ENCODE peak calls at places on chromosomes 7 and 10, in eight cellular contexts. One of them, this sample, is unnamed.

GRCh38 chr7:128221929-128222403 is 19.1 kb upstream of the LEP start:
- DNase-seq in left kidney: peak
- DNase-seq in activated T-cell treated with anti-CD3 and anti-CD28 coated beads for 24 hours: no peak
- DNase-seq in psoas muscle: no peak
- DNase-seq in cardiac fibroblast: peak
- DNase-seq in AG04450: no peak
- DNase-seq in HuH-7.5: no peak
- DNase-seq in ACHN: peak
- DNase-seq in this sample: peak

GRCh38 chr7:114345494-114345893 is 69.1 kb upstream of the FOXP2 start:
- DNase-seq in cardiac fibroblast: peak
- DNase-seq in psoas muscle: no peak
- DNase-seq in HuH-7.5: no peak
- DNase-seq in ACHN: peak
- DNase-seq in left kidney: no peak
- DNase-seq in activated T-cell treated with anti-CD3 and anti-CD28 coated beads for 24 hours: no peak
- DNase-seq in AG04450: no peak
- DNase-seq in this sample: peak

GRCh38 chr7:74164985-74165456 is 9.1 kb upstream of the EIF4H start:
- DNase-seq in AG04450: no peak
- DNase-seq in ACHN: peak
- DNase-seq in HuH-7.5: no peak
- DNase-seq in cardiac fibroblast: peak
- DNase-seq in activated T-cell treated with anti-CD3 and anti-CD28 coated beads for 24 hours: no peak
- DNase-seq in left kidney: peak
- DNase-seq in psoas muscle: no peak
- DNase-seq in this sample: no peak

GRCh38 chr10:97861924-97862323 is 12.3 kb downstream of the GOLGA7B start:
- DNase-seq in AG04450: no peak
- DNase-seq in activated T-cell treated with anti-CD3 and anti-CD28 coated beads for 24 hours: no peak
- DNase-seq in HuH-7.5: peak
- DNase-seq in ACHN: peak
- DNase-seq in left kidney: peak
- DNase-seq in cardiac fibroblast: no peak
- DNase-seq in psoas muscle: no peak
- DNase-seq in this sample: no peak

GRCh38 chr10:95430231-95430951 is 130.8 kb downstream of the SORBS1 start:
- DNase-seq in ACHN: peak
- DNase-seq in cardiac fibroblast: peak
- DNase-seq in left kidney: peak
- DNase-seq in AG04450: peak
- DNase-seq in HuH-7.5: peak
- DNase-seq in psoas muscle: no peak
- DNase-seq in activated T-cell treated with anti-CD3 and anti-CD28 coated beads for 24 hours: peak
- DNase-seq in this sample: peak

GRCh38 chr10:125146791-125147604 is 13.4 kb downstream of the CTBP2 start:
- DNase-seq in psoas muscle: no peak
- DNase-seq in AG04450: no peak
- DNase-seq in ACHN: peak
- DNase-seq in cardiac fibroblast: peak
- DNase-seq in activated T-cell treated with anti-CD3 and anti-CD28 coated beads for 24 hours: no peak
- DNase-seq in left kidney: peak
- DNase-seq in HuH-7.5: no peak
- DNase-seq in this sample: peak

GRCh38 chr7:106639476-106640334 is 21.3 kb downstream of the CCDC71L start:
- DNase-seq in ACHN: no peak
- DNase-seq in HuH-7.5: no peak
- DNase-seq in left kidney: no peak
- DNase-seq in AG04450: no peak
- DNase-seq in activated T-cell treated with anti-CD3 and anti-CD28 coated beads for 24 hours: no peak
- DNase-seq in cardiac fibroblast: no peak
- DNase-seq in psoas muscle: no peak
- DNase-seq in this sample: no peak

GRCh38 chr10:95831515-95831914 is 75.6 kb downstream of the ENTPD1 start:
- DNase-seq in AG04450: no peak
- DNase-seq in activated T-cell treated with anti-CD3 and anti-CD28 coated beads for 24 hours: no peak
- DNase-seq in HuH-7.5: no peak
- DNase-seq in cardiac fibroblast: no peak
- DNase-seq in left kidney: no peak
- DNase-seq in ACHN: no peak
- DNase-seq in psoas muscle: no peak
- DNase-seq in this sample: no peak

GRCh38 chr10:131041361-131041916 is 270.1 kb downstream of the TCERG1L start:
- DNase-seq in HuH-7.5: no peak
- DNase-seq in ACHN: no peak
- DNase-seq in AG04450: no peak
- DNase-seq in psoas muscle: no peak
- DNase-seq in left kidney: no peak
- DNase-seq in activated T-cell treated with anti-CD3 and anti-CD28 coated beads for 24 hours: no peak
- DNase-seq in cardiac fibroblast: no peak
- DNase-seq in this sample: no peak

GRCh38 chr7:151679868-151680534 is 160.3 kb upstream of the RHEB start:
- DNase-seq in cardiac fibroblast: no peak
- DNase-seq in psoas muscle: no peak
- DNase-seq in left kidney: no peak
- DNase-seq in AG04450: no peak
- DNase-seq in ACHN: no peak
- DNase-seq in HuH-7.5: no peak
- DNase-seq in activated T-cell treated with anti-CD3 and anti-CD28 coated beads for 24 hours: no peak
- DNase-seq in this sample: no peak

GRCh38 chr10:109914966-109915365 is 8.3 kb downstream of the XPNPEP1 start:
- DNase-seq in psoas muscle: no peak
- DNase-seq in ACHN: peak
- DNase-seq in HuH-7.5: no peak
- DNase-seq in activated T-cell treated with anti-CD3 and anti-CD28 coated beads for 24 hours: peak
- DNase-seq in AG04450: peak
- DNase-seq in left kidney: peak
- DNase-seq in cardiac fibroblast: peak
- DNase-seq in this sample: peak

GRCh38 chr10:29636178-29636577 is 1.4 kb upstream of the SVIL start:
- DNase-seq in activated T-cell treated with anti-CD3 and anti-CD28 coated beads for 24 hours: no peak
- DNase-seq in ACHN: no peak
- DNase-seq in psoas muscle: no peak
- DNase-seq in AG04450: no peak
- DNase-seq in left kidney: peak
- DNase-seq in HuH-7.5: no peak
- DNase-seq in cardiac fibroblast: peak
- DNase-seq in this sample: peak

GRCh38 chr7:4131043-4131442 is 551.1 kb upstream of the FOXK1 start:
- DNase-seq in AG04450: no peak
- DNase-seq in activated T-cell treated with anti-CD3 and anti-CD28 coated beads for 24 hours: no peak
- DNase-seq in left kidney: no peak
- DNase-seq in ACHN: no peak
- DNase-seq in HuH-7.5: no peak
- DNase-seq in psoas muscle: no peak
- DNase-seq in cardiac fibroblast: no peak
- DNase-seq in this sample: no peak

GRCh38 chr10:132383026-132383565 is 13.9 kb upstream of the PWWP2B start:
- DNase-seq in ACHN: no peak
- DNase-seq in AG04450: no peak
- DNase-seq in left kidney: peak
- DNase-seq in HuH-7.5: no peak
- DNase-seq in cardiac fibroblast: no peak
- DNase-seq in activated T-cell treated with anti-CD3 and anti-CD28 coated beads for 24 hours: no peak
- DNase-seq in psoas muscle: peak
- DNase-seq in this sample: no peak

GRCh38 chr10:97025613-97026242 is 160.0 kb downstream of the SLIT1 start:
- DNase-seq in HuH-7.5: peak
- DNase-seq in cardiac fibroblast: peak
- DNase-seq in AG04450: no peak
- DNase-seq in ACHN: peak
- DNase-seq in left kidney: peak
- DNase-seq in activated T-cell treated with anti-CD3 and anti-CD28 coated beads for 24 hours: peak
- DNase-seq in psoas muscle: peak
- DNase-seq in this sample: peak

GRCh38 chr10:3475367-3475766 is 302.8 kb upstream of the PITRM1 start:
- DNase-seq in left kidney: no peak
- DNase-seq in ACHN: peak
- DNase-seq in HuH-7.5: no peak
- DNase-seq in activated T-cell treated with anti-CD3 and anti-CD28 coated beads for 24 hours: no peak
- DNase-seq in cardiac fibroblast: no peak
- DNase-seq in psoas muscle: no peak
- DNase-seq in AG04450: no peak
- DNase-seq in this sample: no peak

GRCh38 chr10:116892873-116893685 is 43.8 kb downstream of the ENO4 start:
- DNase-seq in cardiac fibroblast: no peak
- DNase-seq in activated T-cell treated with anti-CD3 and anti-CD28 coated beads for 24 hours: no peak
- DNase-seq in ACHN: no peak
- DNase-seq in psoas muscle: no peak
- DNase-seq in AG04450: no peak
- DNase-seq in HuH-7.5: no peak
- DNase-seq in left kidney: peak
- DNase-seq in this sample: no peak

GRCh38 chr10:11793762-11794479 is 29.2 kb upstream of the PROSER2 start:
- DNase-seq in activated T-cell treated with anti-CD3 and anti-CD28 coated beads for 24 hours: no peak
- DNase-seq in psoas muscle: no peak
- DNase-seq in AG04450: no peak
- DNase-seq in ACHN: peak
- DNase-seq in HuH-7.5: peak
- DNase-seq in left kidney: peak
- DNase-seq in cardiac fibroblast: peak
- DNase-seq in this sample: no peak

GRCh38 chr7:45181286-45181960 is 23.8 kb downstream of the RAMP3 start:
- DNase-seq in psoas muscle: peak
- DNase-seq in AG04450: no peak
- DNase-seq in cardiac fibroblast: no peak
- DNase-seq in activated T-cell treated with anti-CD3 and anti-CD28 coated beads for 24 hours: no peak
- DNase-seq in HuH-7.5: no peak
- DNase-seq in left kidney: no peak
- DNase-seq in ACHN: no peak
- DNase-seq in this sample: no peak

GRCh38 chr7:128783143-128783799 is 7.7 kb upstream of the OPN1SW start:
- DNase-seq in activated T-cell treated with anti-CD3 and anti-CD28 coated beads for 24 hours: no peak
- DNase-seq in ACHN: no peak
- DNase-seq in psoas muscle: peak
- DNase-seq in cardiac fibroblast: peak
- DNase-seq in left kidney: peak
- DNase-seq in AG04450: peak
- DNase-seq in HuH-7.5: no peak
- DNase-seq in this sample: peak

GRCh38 chr10:5343092-5343491 is 21.7 kb upstream of the UCN3 start:
- DNase-seq in left kidney: no peak
- DNase-seq in cardiac fibroblast: no peak
- DNase-seq in AG04450: no peak
- DNase-seq in activated T-cell treated with anti-CD3 and anti-CD28 coated beads for 24 hours: no peak
- DNase-seq in ACHN: no peak
- DNase-seq in psoas muscle: no peak
- DNase-seq in HuH-7.5: no peak
- DNase-seq in this sample: no peak

GRCh38 chr10:101646369-101646768 is 48.6 kb downstream of the FBXW4 start:
- DNase-seq in cardiac fibroblast: no peak
- DNase-seq in psoas muscle: peak
- DNase-seq in left kidney: no peak
- DNase-seq in AG04450: no peak
- DNase-seq in ACHN: no peak
- DNase-seq in HuH-7.5: no peak
- DNase-seq in activated T-cell treated with anti-CD3 and anti-CD28 coated beads for 24 hours: no peak
- DNase-seq in this sample: no peak

GRCh38 chr10:9254353-9254752 is 1199.9 kb downstream of the GATA3 start:
- DNase-seq in activated T-cell treated with anti-CD3 and anti-CD28 coated beads for 24 hours: no peak
- DNase-seq in left kidney: no peak
- DNase-seq in cardiac fibroblast: peak
- DNase-seq in ACHN: peak
- DNase-seq in HuH-7.5: no peak
- DNase-seq in AG04450: peak
- DNase-seq in psoas muscle: no peak
- DNase-seq in this sample: peak

GRCh38 chr7:69599879-69600764 is 1.8 kb downstream of the AUTS2 start:
- DNase-seq in left kidney: peak
- DNase-seq in psoas muscle: no peak
- DNase-seq in AG04450: no peak
- DNase-seq in cardiac fibroblast: no peak
- DNase-seq in ACHN: no peak
- DNase-seq in HuH-7.5: peak
- DNase-seq in activated T-cell treated with anti-CD3 and anti-CD28 coated beads for 24 hours: no peak
- DNase-seq in this sample: no peak

GRCh38 chr7:158740657-158741293 is 36.2 kb upstream of the NCAPG2 start:
- DNase-seq in psoas muscle: no peak
- DNase-seq in ACHN: no peak
- DNase-seq in HuH-7.5: no peak
- DNase-seq in AG04450: peak
- DNase-seq in cardiac fibroblast: peak
- DNase-seq in activated T-cell treated with anti-CD3 and anti-CD28 coated beads for 24 hours: no peak
- DNase-seq in left kidney: no peak
- DNase-seq in this sample: peak

GRCh38 chr10:3681642-3682554 is 103.1 kb downstream of the KLF6 start:
- DNase-seq in left kidney: no peak
- DNase-seq in AG04450: no peak
- DNase-seq in HuH-7.5: no peak
- DNase-seq in ACHN: no peak
- DNase-seq in cardiac fibroblast: no peak
- DNase-seq in activated T-cell treated with anti-CD3 and anti-CD28 coated beads for 24 hours: no peak
- DNase-seq in psoas muscle: no peak
- DNase-seq in this sample: no peak

GRCh38 chr7:155794196-155794595 is 18.1 kb downstream of the SHH start:
- DNase-seq in AG04450: no peak
- DNase-seq in psoas muscle: no peak
- DNase-seq in ACHN: no peak
- DNase-seq in HuH-7.5: no peak
- DNase-seq in activated T-cell treated with anti-CD3 and anti-CD28 coated beads for 24 hours: no peak
- DNase-seq in left kidney: no peak
- DNase-seq in cardiac fibroblast: no peak
- DNase-seq in this sample: no peak

GRCh38 chr10:74684462-74684861 is 141.9 kb upstream of the KAT6B start:
- DNase-seq in HuH-7.5: no peak
- DNase-seq in left kidney: peak
- DNase-seq in cardiac fibroblast: no peak
- DNase-seq in ACHN: no peak
- DNase-seq in AG04450: no peak
- DNase-seq in activated T-cell treated with anti-CD3 and anti-CD28 coated beads for 24 hours: no peak
- DNase-seq in psoas muscle: no peak
- DNase-seq in this sample: no peak

GRCh38 chr10:26326874-26327273 is 110.3 kb downstream of the GAD2 start:
- DNase-seq in left kidney: no peak
- DNase-seq in cardiac fibroblast: no peak
- DNase-seq in ACHN: no peak
- DNase-seq in activated T-cell treated with anti-CD3 and anti-CD28 coated beads for 24 hours: no peak
- DNase-seq in psoas muscle: no peak
- DNase-seq in HuH-7.5: no peak
- DNase-seq in AG04450: no peak
- DNase-seq in this sample: no peak

GRCh38 chr7:80591654-80592053 is 46.8 kb upstream of the CD36 start:
- DNase-seq in activated T-cell treated with anti-CD3 and anti-CD28 coated beads for 24 hours: no peak
- DNase-seq in AG04450: no peak
- DNase-seq in cardiac fibroblast: no peak
- DNase-seq in HuH-7.5: no peak
- DNase-seq in left kidney: no peak
- DNase-seq in ACHN: no peak
- DNase-seq in psoas muscle: no peak
- DNase-seq in this sample: no peak

GRCh38 chr10:93384006-93384405 is 98.1 kb downstream of the MYOF start:
- DNase-seq in cardiac fibroblast: no peak
- DNase-seq in HuH-7.5: no peak
- DNase-seq in psoas muscle: no peak
- DNase-seq in activated T-cell treated with anti-CD3 and anti-CD28 coated beads for 24 hours: no peak
- DNase-seq in left kidney: no peak
- DNase-seq in AG04450: no peak
- DNase-seq in ACHN: no peak
- DNase-seq in this sample: no peak

GRCh38 chr10:70418229-70418628 is 14.3 kb downstream of the EIF4EBP2 start:
- DNase-seq in ACHN: no peak
- DNase-seq in HuH-7.5: no peak
- DNase-seq in AG04450: peak
- DNase-seq in left kidney: no peak
- DNase-seq in activated T-cell treated with anti-CD3 and anti-CD28 coated beads for 24 hours: no peak
- DNase-seq in cardiac fibroblast: peak
- DNase-seq in psoas muscle: no peak
- DNase-seq in this sample: no peak

GRCh38 chr7:111018960-111019835 is 71.7 kb upstream of the LRRN3 start:
- DNase-seq in HuH-7.5: no peak
- DNase-seq in left kidney: no peak
- DNase-seq in ACHN: no peak
- DNase-seq in psoas muscle: no peak
- DNase-seq in AG04450: no peak
- DNase-seq in activated T-cell treated with anti-CD3 and anti-CD28 coated beads for 24 hours: no peak
- DNase-seq in cardiac fibroblast: no peak
- DNase-seq in this sample: no peak

GRCh38 chr10:121648078-121648477 is 49.8 kb upstream of the FGFR2 start:
- DNase-seq in cardiac fibroblast: no peak
- DNase-seq in left kidney: peak
- DNase-seq in AG04450: no peak
- DNase-seq in ACHN: no peak
- DNase-seq in psoas muscle: no peak
- DNase-seq in activated T-cell treated with anti-CD3 and anti-CD28 coated beads for 24 hours: no peak
- DNase-seq in HuH-7.5: no peak
- DNase-seq in this sample: no peak